ENCODE peak calls at places on chromosomes 12 and 14, in seven cellular contexts. D, U, E, J, L, X and A are unnamed samples.

GRCh38 chr14:33693237-33693636 is 257.6 kb downstream of the EGLN3 start:
- DNase-seq in U (no peak), L (no peak), X (no peak), E (no peak), J (no peak), D (no peak), A (no peak)

GRCh38 chr14:103067231-103067954 is 10.0 kb upstream of the CDC42BPB start:
- DNase-seq in X (no peak), D (peak; percentile 73), E (no peak), L (no peak), U (no peak), J (no peak), A (no peak)

GRCh38 chr12:57149309-57149900 is 2.0 kb upstream of the LRP1-AS start:
- DNase-seq in D (no peak), X (no peak), U (no peak), L (no peak), J (no peak), E (peak; percentile 27), A (no peak)

GRCh38 chr14:94040796-94041195 is 14.7 kb downstream of the OTUB2 start:
- DNase-seq in E (no peak), J (no peak), X (no peak), U (no peak), D (no peak), L (no peak), A (no peak)

GRCh38 chr14:96297000-96297399 is 41.0 kb downstream of the BDKRB1 start:
- DNase-seq in X (no peak), U (no peak), D (no peak), J (no peak), E (peak; percentile 12), L (peak; percentile 31), A (no peak)

GRCh38 chr12:121284551-121285390 is 11.7 kb downstream of the CAMKK2 start:
- DNase-seq in X (no peak), D (no peak), L (no peak), E (no peak), U (no peak), J (peak; percentile 8), A (no peak)

GRCh38 chr14:72023128-72024042 is 91.2 kb downstream of the RGS6 start:
- DNase-seq in L (no peak), U (no peak), X (peak; percentile 25), J (no peak), E (no peak), D (peak; percentile 79), A (no peak)

GRCh38 chr12:75482636-75483035 is 2.1 kb downstream of the GLIPR1 start:
- DNase-seq in E (no peak), J (no peak), L (no peak), U (no peak), D (no peak), X (no peak), A (no peak)

GRCh38 chr12:108253540-108253939 is 85.6 kb downstream of the CMKLR1 start:
- DNase-seq in X (no peak), J (no peak), U (no peak), E (no peak), D (no peak), L (peak; percentile 70), A (no peak)

GRCh38 chr12:56084958-56085543 is 5.1 kb downstream of the ERBB3 start:
- DNase-seq in U (no peak), L (no peak), X (no peak), E (no peak), J (peak; percentile 53), D (no peak), A (no peak)

GRCh38 chr12:109595321-109595902 is 21.8 kb downstream of the MVK start:
- DNase-seq in L (no peak), E (no peak), U (no peak), X (no peak), D (no peak), J (no peak), A (no peak)

GRCh38 chr12:1805441-1806081 is 14.8 kb upstream of the LRTM2 start:
- DNase-seq in X (no peak), U (no peak), E (no peak), J (no peak), L (no peak), D (no peak), A (no peak)

GRCh38 chr12:114662512-114663177 is 21.3 kb downstream of the TBX3 start:
- DNase-seq in U (no peak), E (peak; percentile 71), D (peak; percentile 57), L (peak; percentile 73), X (peak; percentile 3), J (peak; percentile 69), A (peak; percentile 86)
- TF ChIP-seq JUND in U (peak; percentile 17), E (no peak), D (peak; percentile 11), L (peak; percentile 71), X (no peak), J (no peak), A (no peak)

DNA sequence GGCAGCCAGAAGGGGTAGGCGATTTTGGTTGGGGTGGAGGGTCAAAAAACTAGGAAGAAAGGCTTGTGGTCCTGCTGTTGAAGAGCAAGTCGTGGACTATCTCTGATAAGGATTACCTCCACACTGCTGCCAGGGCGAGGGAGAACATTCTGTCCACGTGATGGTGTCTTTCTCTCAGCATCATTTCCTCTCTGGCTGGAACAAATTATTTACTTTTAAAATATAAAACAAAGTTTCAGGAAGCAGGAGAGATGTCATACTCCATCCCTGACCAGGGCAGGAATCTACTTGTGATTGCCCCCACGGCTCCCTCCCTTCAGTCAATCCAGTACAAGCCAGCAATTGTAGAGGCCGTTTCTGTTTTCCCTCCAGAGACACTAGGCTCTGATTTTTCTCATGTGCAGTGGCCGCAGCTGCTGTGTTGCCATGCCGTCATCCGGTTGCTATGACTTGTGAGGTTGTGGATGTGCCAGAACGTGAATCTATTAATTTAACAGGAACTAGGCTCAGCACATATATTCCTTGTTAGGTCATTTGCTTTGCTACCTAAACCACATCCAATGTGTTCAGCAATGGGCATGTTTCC is 61.5 kb upstream of the PTGR2 start:
- DNase-seq in X (no peak), E (no peak), L (no peak), J (no peak), U (no peak), D (no peak), A (no peak)
- TF ChIP-seq JUND in X (no peak), E (no peak), L (no peak), J (no peak), U (no peak), D (no peak), A (no peak)

GRCh38 chr12:95412826-95413311 is 61.1 kb upstream of the METAP2 start:
- DNase-seq in U (no peak), X (no peak), J (no peak), D (peak; percentile 23), L (no peak), E (no peak), A (no peak)
- TF ChIP-seq JUND in U (no peak), X (no peak), J (no peak), D (no peak), L (no peak), E (no peak), A (no peak)

GRCh38 chr14:53792909-53793308 is 163.7 kb downstream of the BMP4 start:
- DNase-seq in J (no peak), U (peak; percentile 1), X (no peak), L (no peak), D (no peak), E (no peak), A (no peak)
- TF ChIP-seq JUND in J (no peak), U (no peak), X (no peak), L (no peak), D (no peak), E (no peak), A (no peak)

GRCh38 chr14:104271394-104271793 is 133.0 kb downstream of the KIF26A start:
- DNase-seq in X (no peak), L (no peak), D (no peak), J (no peak), E (no peak), U (no peak), A (no peak)
- TF ChIP-seq JUND in X (no peak), L (no peak), D (no peak), J (no peak), E (no peak), U (no peak), A (no peak)

DNA sequence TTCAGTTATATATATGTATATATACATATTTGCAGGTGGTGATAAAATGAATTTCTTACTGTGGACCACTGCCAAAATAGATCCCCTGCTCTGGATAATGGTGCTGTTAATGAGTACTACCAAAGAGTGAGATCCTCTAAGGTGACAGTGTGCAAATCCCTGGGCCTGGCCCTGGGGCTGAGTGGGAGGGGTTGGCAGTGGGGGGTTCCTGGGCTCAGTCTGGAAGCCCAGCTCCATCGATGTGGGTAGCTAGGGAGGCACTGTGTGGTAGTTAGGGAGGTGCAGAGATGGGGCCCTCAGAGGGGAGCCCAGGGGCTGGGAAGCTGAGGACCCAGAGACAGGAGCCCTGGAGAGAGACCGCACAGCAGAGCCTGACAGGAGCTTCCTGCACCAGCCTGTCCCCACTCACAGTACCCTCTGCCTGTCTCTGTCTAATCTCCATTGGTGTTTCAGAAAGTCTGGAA is 9.1 kb downstream of the KRT8 start:
- DNase-seq in E (no peak), X (no peak), U (no peak), D (no peak), L (no peak), J (no peak), A (no peak)
- TF ChIP-seq JUND in E (no peak), X (no peak), U (no peak), D (peak; percentile 40), L (no peak), J (no peak), A (no peak)